ENCODE peak calls at places on chromosome 12, in seven cellular contexts. Z is activated CD4-positive, alpha-beta T cell treated with anti-CD3 and anti-CD28 coated beads, Interleukin-2, amount 50 U/mL, for 1 hour; V is HEK293T; B is dorsolateral prefrontal cortex; L is AML-193; J is islet precursor cell; Y is fibroblast of pulmonary artery. T is an unnamed sample.

GRCh38 chr12:97404549-97404948 is 58.1 kb upstream of the RMST start:
- DNase-seq in Y (peak; percentile 22), J (peak; percentile 80), B (no peak), L (peak; percentile 3), V (peak; percentile 59), Z (no peak), T (peak; percentile 64)

GRCh38 chr12:82047480-82047879 is 288.3 kb upstream of the PPFIA2 start:
- DNase-seq in B (no peak), Y (no peak), V (no peak), J (no peak), L (no peak), Z (no peak), T (peak; percentile 25)

GRCh38 chr12:40175489-40175888 is 49.3 kb upstream of the LRRK2 start:
- DNase-seq in B (no peak), J (no peak), V (no peak), Z (no peak), Y (no peak), L (no peak), T (no peak)

GRCh38 chr12:28065374-28065773 is 92.8 kb upstream of the PTHLH start:
- DNase-seq in L (no peak), Z (no peak), J (no peak), Y (no peak), B (no peak), V (no peak), T (no peak)

GRCh38 chr12:131092911-131093901 is 139.5 kb downstream of the ADGRD1 start:
- DNase-seq in V (no peak), J (peak; percentile 51), L (no peak), B (peak; percentile 21), Z (no peak), Y (no peak), T (no peak)

GRCh38 chr12:123713398-123714301 is 1.5 kb downstream of the ATP6V0A2 start:
- DNase-seq in L (no peak), J (no peak), Z (no peak), Y (peak; percentile 16), V (no peak), B (no peak), T (peak; percentile 76)

GRCh38 chr12:28409892-28410291 is 219.6 kb downstream of the CCDC91 start:
- DNase-seq in L (no peak), V (no peak), Z (no peak), J (no peak), Y (peak; percentile 78), B (no peak), T (peak; percentile 45)

GRCh38 chr12:1439687-1440086 is 154.7 kb downstream of the FBXL14 start:
- DNase-seq in J (no peak), V (no peak), Y (no peak), B (no peak), L (no peak), Z (no peak), T (peak; percentile 95)

GRCh38 chr12:632102-632696 is 31.0 kb downstream of the NINJ2 start:
- DNase-seq in Y (peak; percentile 82), L (no peak), B (no peak), Z (no peak), V (no peak), J (peak; percentile 100), T (no peak)

GRCh38 chr12:117522559-117522958 is 161.1 kb upstream of the NOS1 start:
- DNase-seq in V (no peak), J (no peak), Y (no peak), L (no peak), B (no peak), Z (no peak), T (no peak)

GRCh38 chr12:98752726-98753125 is 107.6 kb downstream of the APAF1 start:
- DNase-seq in J (no peak), B (no peak), L (no peak), V (no peak), Y (no peak), Z (no peak), T (no peak)

GRCh38 chr12:79388006-79388405 is 302.8 kb downstream of the PAWR start:
- DNase-seq in Z (no peak), Y (no peak), L (no peak), V (no peak), B (no peak), J (no peak), T (no peak)

GRCh38 chr12:124842073-124842749 is 21.5 kb downstream of the SCARB1 start:
- DNase-seq in B (no peak), V (no peak), Y (no peak), L (no peak), J (no peak), Z (no peak), T (no peak)

GRCh38 chr12:90008277-90008676 is 299.6 kb upstream of the ATP2B1 start:
- DNase-seq in J (no peak), L (no peak), Z (no peak), B (no peak), V (no peak), Y (no peak), T (no peak)

GRCh38 chr12:122067966-122068365 is 10.6 kb upstream of the MLXIP start:
- DNase-seq in J (no peak), B (no peak), L (no peak), Y (no peak), V (no peak), Z (no peak), T (no peak)

GRCh38 chr12:110582286-110583136 is 607 bp downstream of the PPTC7 start:
- DNase-seq in Y (peak; percentile 36), Z (peak; percentile 80), B (peak; percentile 57), J (peak; percentile 82), L (no peak), V (peak; percentile 26), T (peak; percentile 73)

GRCh38 chr12:80412343-80412953 is 31.6 kb upstream of the PTPRQ start:
- DNase-seq in V (peak; percentile 25), Z (no peak), L (peak; percentile 38), B (no peak), J (no peak), Y (peak; percentile 76), T (peak; percentile 77)